ENCODE peak calls at places on chromosomes 3 and 15, in five cellular contexts. One of them, this sample, is unnamed.

GRCh38 chr3:61530355-61530754 is 31.0 kb upstream of the PTPRG start:
- DNase-seq in NCI-H345: peak; percentile 20
- DNase-seq in RWPE1: peak; percentile 25
- DNase-seq in left colon: no peak
- DNase-seq in AG10803: peak; percentile 14
- DNase-seq in this sample: no peak

GRCh38 chr15:35909414-35909813 is 363.4 kb upstream of the DPH6 start:
- DNase-seq in NCI-H345: no peak
- DNase-seq in RWPE1: no peak
- DNase-seq in left colon: no peak
- DNase-seq in AG10803: no peak
- DNase-seq in this sample: no peak

GRCh38 chr3:197737749-197738462 is 1.2 kb upstream of the RUBCN start:
- DNase-seq in NCI-H345: no peak
- DNase-seq in RWPE1: no peak
- DNase-seq in left colon: no peak
- DNase-seq in AG10803: no peak
- DNase-seq in this sample: no peak

GRCh38 chr3:9916734-9917680 is at the start of gene IL17RC:
- DNase-seq in NCI-H345: peak; percentile 82
- DNase-seq in RWPE1: peak; percentile 88
- DNase-seq in left colon: peak; percentile 88
- DNase-seq in AG10803: peak; percentile 80
- DNase-seq in this sample: no peak

GRCh38 chr3:15148614-15149013 is 49.7 kb upstream of the RBSN start:
- DNase-seq in NCI-H345: no peak
- DNase-seq in RWPE1: no peak
- DNase-seq in left colon: peak; percentile 3
- DNase-seq in AG10803: no peak
- DNase-seq in this sample: no peak

GRCh38 chr15:62392411-62392810 is 227.3 kb upstream of the C2CD4B start:
- DNase-seq in NCI-H345: no peak
- DNase-seq in RWPE1: no peak
- DNase-seq in left colon: peak; percentile 11
- DNase-seq in AG10803: peak; percentile 61
- DNase-seq in this sample: no peak

GRCh38 chr3:183825380-183826161 is at the start of gene MAP6D1:
- DNase-seq in NCI-H345: peak; percentile 83
- DNase-seq in RWPE1: peak; percentile 38
- DNase-seq in left colon: peak; percentile 38
- DNase-seq in AG10803: peak; percentile 34
- DNase-seq in this sample: peak; percentile 47

GRCh38 chr3:27644936-27645335 is 77.2 kb downstream of the EOMES start:
- DNase-seq in NCI-H345: no peak
- DNase-seq in RWPE1: no peak
- DNase-seq in left colon: no peak
- DNase-seq in AG10803: peak; percentile 27
- DNase-seq in this sample: no peak

GRCh38 chr3:177776656-177777055 is 579.4 kb upstream of the TBL1XR1 start:
- DNase-seq in NCI-H345: peak; percentile 35
- DNase-seq in RWPE1: peak; percentile 64
- DNase-seq in left colon: no peak
- DNase-seq in AG10803: peak; percentile 55
- DNase-seq in this sample: no peak

GRCh38 chr15:68210821-68211655 is 5.9 kb upstream of the CALML4 start:
- DNase-seq in NCI-H345: peak; percentile 14
- DNase-seq in RWPE1: peak; percentile 48
- DNase-seq in left colon: peak; percentile 78
- DNase-seq in AG10803: peak; percentile 47
- DNase-seq in this sample: no peak

GRCh38 chr3:169133178-169134161 is 530.0 kb downstream of the MECOM start:
- DNase-seq in NCI-H345: no peak
- DNase-seq in RWPE1: peak; percentile 9
- DNase-seq in left colon: no peak
- DNase-seq in AG10803: peak; percentile 32
- DNase-seq in this sample: no peak

GRCh38 chr3:3634326-3634725 is 164.9 kb upstream of the LRRN1 start:
- DNase-seq in NCI-H345: no peak
- DNase-seq in RWPE1: no peak
- DNase-seq in left colon: no peak
- DNase-seq in AG10803: no peak
- DNase-seq in this sample: no peak

GRCh38 chr3:132268956-132269355 is 48.3 kb upstream of the ACP3 start:
- DNase-seq in NCI-H345: no peak
- DNase-seq in RWPE1: no peak
- DNase-seq in left colon: no peak
- DNase-seq in AG10803: peak; percentile 21
- DNase-seq in this sample: no peak

GRCh38 chr3:78645628-78646310 is 1122.0 kb downstream of the ROBO1 start:
- DNase-seq in NCI-H345: peak; percentile 61
- DNase-seq in RWPE1: peak; percentile 29
- DNase-seq in left colon: no peak
- DNase-seq in AG10803: peak; percentile 77
- DNase-seq in this sample: peak; percentile 2

GRCh38 chr15:63305276-63305675 is 27.9 kb downstream of the APH1B start:
- DNase-seq in NCI-H345: no peak
- DNase-seq in RWPE1: no peak
- DNase-seq in left colon: no peak
- DNase-seq in AG10803: no peak
- DNase-seq in this sample: no peak

GRCh38 chr15:57506422-57506821 is 85.3 kb upstream of the MYZAP start:
- DNase-seq in NCI-H345: no peak
- DNase-seq in RWPE1: no peak
- DNase-seq in left colon: no peak
- DNase-seq in AG10803: no peak
- DNase-seq in this sample: no peak

GRCh38 chr3:42545284-42545900 is 36.4 kb downstream of the SEC22C start:
- DNase-seq in NCI-H345: no peak
- DNase-seq in RWPE1: no peak
- DNase-seq in left colon: no peak
- DNase-seq in AG10803: no peak
- DNase-seq in this sample: no peak

GRCh38 chr15:80567721-80568157 is 127.4 kb upstream of the ABHD17C start:
- DNase-seq in NCI-H345: peak; percentile 10
- DNase-seq in RWPE1: peak; percentile 85
- DNase-seq in left colon: peak; percentile 41
- DNase-seq in AG10803: peak; percentile 93
- DNase-seq in this sample: peak; percentile 11